ENCODE peak calls at places on chromosomes 5 and 9, in five cellular contexts. I, K, Z, H and G are unnamed samples.

GRCh38 chr5:122776143-122776542 is 1.3 kb downstream of the SNX2 start:
- DNase-seq in K (no peak), I (no peak), H (no peak), Z (no peak), G (no peak)

GRCh38 chr5:103896593-103896992 is 334.0 kb upstream of the NUDT12 start:
- DNase-seq in H (no peak), K (no peak), Z (no peak), I (no peak), G (no peak)

GRCh38 chr5:108641596-108641995 is 106.1 kb upstream of the FER start:
- DNase-seq in I (no peak), Z (no peak), K (no peak), H (no peak), G (no peak)

GRCh38 chr9:71911061-71911907 is at the start of the genes ABHD17B and C9orf85:
- DNase-seq in I (peak), Z (peak), K (peak), H (peak), G (peak)

GRCh38 chr5:164345173-164345572 is 839.8 kb downstream of the MAT2B start:
- DNase-seq in Z (no peak), I (no peak), K (no peak), H (no peak), G (no peak)

GRCh38 chr5:116343961-116344360 is 230.7 kb downstream of the SEMA6A start:
- DNase-seq in K (no peak), Z (peak), I (no peak), H (no peak), G (no peak)

GRCh38 chr5:138597660-138598400 is 22.6 kb upstream of the HSPA9 start:
- DNase-seq in H (no peak), Z (no peak), K (no peak), I (no peak), G (no peak)

GRCh38 chr9:106956971-106957370 is 94.0 kb downstream of the ZNF462 start:
- DNase-seq in I (no peak), Z (no peak), H (no peak), K (no peak), G (no peak)

GRCh38 chr5:88878976-88879375 is 4.0 kb downstream of the MEF2C start:
- DNase-seq in Z (no peak), I (no peak), H (no peak), K (no peak), G (no peak)

GRCh38 chr9:101716629-101717028 is 21.8 kb downstream of the GRIN3A start:
- DNase-seq in Z (no peak), I (no peak), K (no peak), H (no peak), G (no peak)

GRCh38 chr9:34578241-34579096 is 11.1 kb downstream of the CNTFR start:
- DNase-seq in K (no peak), Z (no peak), I (no peak), H (no peak), G (no peak)

GRCh38 chr5:125703616-125704015 is 719.6 kb upstream of the GRAMD2B start:
- DNase-seq in I (no peak), Z (no peak), K (no peak), H (no peak), G (no peak)

GRCh38 chr9:4305586-4305985 is 5.7 kb upstream of the GLIS3 start:
- DNase-seq in Z (no peak), H (no peak), K (no peak), I (no peak), G (no peak)

DNA sequence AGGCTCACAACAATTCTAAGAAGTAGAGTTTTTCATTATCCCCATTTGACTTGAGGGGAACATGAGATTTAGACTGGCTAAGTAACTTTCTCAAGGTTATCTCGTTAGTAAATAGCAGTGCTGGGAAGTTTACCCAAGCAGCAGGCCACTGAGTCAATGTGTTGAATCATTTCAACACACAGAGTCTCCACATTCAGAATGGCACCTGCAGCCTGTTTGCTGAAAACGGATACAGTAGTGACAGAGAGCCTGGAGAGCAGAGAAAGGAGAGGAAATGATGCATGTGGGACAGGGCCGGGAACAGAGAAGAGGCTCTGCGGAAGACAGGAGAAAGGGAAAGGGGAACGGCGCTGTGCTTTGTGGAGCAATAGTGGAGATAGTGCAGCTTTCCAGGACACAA is 33.5 kb upstream of the ZSWIM6 start:
- DNase-seq in K (no peak), H (no peak), I (peak), Z (no peak), G (no peak)
- TF ChIP-seq POLR2AphosphoS5 in K (no peak), H (no peak), I (no peak), Z (no peak), G (no peak)

GRCh38 chr5:181237758-181238385 is 5.8 kb downstream of the RACK1 start:
- DNase-seq in H (no peak), I (no peak), K (no peak), Z (no peak), G (no peak)
- TF ChIP-seq POLR2AphosphoS5 in H (no peak), I (no peak), K (no peak), Z (peak), G (peak)

GRCh38 chr5:171855798-171856772 is 70.5 kb downstream of the SMIM23 start:
- DNase-seq in K (no peak), Z (no peak), I (no peak), H (no peak), G (no peak)
- TF ChIP-seq POLR2AphosphoS5 in K (no peak), Z (no peak), I (no peak), H (no peak), G (no peak)

DNA sequence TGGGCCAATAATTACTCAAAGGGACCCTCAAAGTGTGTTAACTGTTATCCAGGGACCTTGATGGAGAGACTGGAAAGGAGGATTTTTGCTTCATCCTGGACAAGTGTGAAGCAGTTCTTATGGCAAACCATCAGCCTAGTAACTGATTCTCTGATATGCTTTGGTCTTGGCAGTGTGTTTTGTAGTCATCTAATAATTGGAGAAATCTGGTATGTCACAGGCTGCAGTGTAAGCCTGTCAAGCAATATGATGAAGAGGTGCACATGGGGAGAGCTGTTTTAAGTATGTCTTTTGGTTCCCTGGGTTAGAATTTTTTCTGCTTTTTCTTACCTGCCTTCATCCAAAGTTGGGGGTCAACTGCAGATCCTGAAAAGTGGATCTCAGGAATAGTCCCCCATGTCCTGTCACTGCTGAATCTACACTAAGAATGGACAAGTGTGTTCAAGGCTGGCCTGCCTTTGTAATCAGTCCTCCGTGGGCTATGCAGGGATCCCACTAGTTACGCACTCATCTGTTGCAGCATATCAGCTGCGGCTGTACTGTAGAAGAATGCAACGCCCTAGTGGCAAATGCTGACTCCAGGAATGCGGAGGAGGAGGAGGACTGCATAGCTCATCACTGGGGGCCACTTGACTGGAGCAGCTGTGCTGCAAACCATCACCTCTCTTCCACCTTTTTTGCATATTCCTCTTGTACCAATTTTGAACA is 1.9 kb downstream of the SPTAN1 start:
- DNase-seq in K (peak), H (peak), Z (no peak), I (peak), G (no peak)
- TF ChIP-seq POLR2AphosphoS5 in K (peak), H (peak), Z (peak), I (no peak), G (no peak)